ENCODE peak calls at places on chromosomes 2 and 18, in six cellular contexts. X, U, L, G, F and H are unnamed samples.

GRCh38 chr2:48131503-48132293 is 225.4 kb upstream of the FBXO11 start:
- DNase-seq in X (peak; percentile 91), G (no peak), U (no peak), F (no peak), L (no peak), H (peak; percentile 53)

GRCh38 chr18:49652841-49653240 is 91.0 kb downstream of the LIPG start:
- DNase-seq in L (no peak), X (peak; percentile 6), G (no peak), F (no peak), U (no peak), H (no peak)

GRCh38 chr2:170022692-170023091 is 155.3 kb upstream of the MYO3B start:
- DNase-seq in U (no peak), F (no peak), G (no peak), X (peak; percentile 65), L (no peak), H (peak; percentile 89)

GRCh38 chr18:79947881-79948610 is 3.4 kb downstream of the SLC66A2 start:
- DNase-seq in F (peak; percentile 47), L (no peak), G (peak; percentile 14), U (peak; percentile 46), X (no peak), H (no peak)

GRCh38 chr18:32040936-32041335 is 22.3 kb downstream of the RNF125 start:
- DNase-seq in X (no peak), L (no peak), U (peak; percentile 32), F (no peak), G (no peak), H (no peak)

GRCh38 chr18:35406666-35407065 is 29.5 kb upstream of the ZNF396 start:
- DNase-seq in G (no peak), L (no peak), U (peak; percentile 26), X (no peak), F (no peak), H (no peak)

GRCh38 chr2:217835931-217836881 is 166.6 kb downstream of the TNS1 start:
- DNase-seq in G (no peak), U (peak; percentile 50), X (peak; percentile 94), L (peak; percentile 84), F (peak; percentile 95), H (peak; percentile 91)

GRCh38 chr2:60028819-60029218 is 524.6 kb downstream of the BCL11A start:
- DNase-seq in U (no peak), F (no peak), G (no peak), X (no peak), L (no peak), H (no peak)

GRCh38 chr2:226478121-226478809 is 321.4 kb downstream of the IRS1 start:
- DNase-seq in U (peak; percentile 10), L (peak; percentile 26), X (peak; percentile 88), F (peak; percentile 78), G (peak; percentile 52), H (peak; percentile 96)

GRCh38 chr18:26227051-26227672 is 917 bp downstream of the TAF4B start:
- DNase-seq in F (peak; percentile 62), X (peak; percentile 26), L (no peak), G (no peak), U (no peak), H (no peak)

GRCh38 chr2:237614151-237614720 is 13.2 kb upstream of the LRRFIP1 start:
- DNase-seq in G (no peak), L (no peak), U (no peak), F (no peak), X (no peak), H (peak; percentile 52)

GRCh38 chr2:46298522-46299351 is 1.5 kb downstream of the EPAS1 start:
- DNase-seq in L (peak; percentile 78), F (peak; percentile 77), X (peak; percentile 68), U (peak; percentile 56), G (peak; percentile 75), H (peak; percentile 47)

GRCh38 chr2:10774394-10774793 is 38.2 kb downstream of the PDIA6 start:
- DNase-seq in X (peak; percentile 23), G (peak; percentile 67), L (peak; percentile 35), U (no peak), F (peak; percentile 53), H (no peak)

GRCh38 chr18:4603955-4604354 is 148.8 kb upstream of the DLGAP1 start:
- DNase-seq in F (no peak), G (no peak), L (no peak), U (no peak), X (no peak), H (no peak)

GRCh38 chr2:45083175-45083574 is 73.9 kb upstream of the SIX2 start:
- DNase-seq in F (no peak), G (no peak), X (no peak), U (no peak), L (no peak), H (no peak)

GRCh38 chr2:219521066-219521880 is 7.0 kb downstream of the ASIC4 start:
- DNase-seq in X (peak; percentile 73), L (no peak), G (no peak), F (no peak), U (peak; percentile 21), H (peak; percentile 37)

GRCh38 chr2:33521791-33522281 is 45.4 kb downstream of the RASGRP3 start:
- DNase-seq in F (no peak), L (peak; percentile 18), G (no peak), U (no peak), X (peak; percentile 83), H (no peak)
- H3K36me3 ChIP-seq in F (no peaks in the 10 kb centered on the region), L (peaks cover 44% of the 10 kb centered on the region), G (no peaks in the 10 kb centered on the region), U (no peaks in the 10 kb centered on the region), X (no peaks in the 10 kb centered on the region), H (no peaks in the 10 kb centered on the region)

GRCh38 chr2:152701198-152701597 is 16.1 kb downstream of the PRPF40A start:
- DNase-seq in L (no peak), G (no peak), F (no peak), U (no peak), X (no peak), H (no peak)

GRCh38 chr2:152710713-152711112 is 6.5 kb downstream of the PRPF40A start:
- DNase-seq in U (no peak), G (no peak), F (no peak), L (no peak), X (peak; percentile 11), H (peak; percentile 86)

DNA sequence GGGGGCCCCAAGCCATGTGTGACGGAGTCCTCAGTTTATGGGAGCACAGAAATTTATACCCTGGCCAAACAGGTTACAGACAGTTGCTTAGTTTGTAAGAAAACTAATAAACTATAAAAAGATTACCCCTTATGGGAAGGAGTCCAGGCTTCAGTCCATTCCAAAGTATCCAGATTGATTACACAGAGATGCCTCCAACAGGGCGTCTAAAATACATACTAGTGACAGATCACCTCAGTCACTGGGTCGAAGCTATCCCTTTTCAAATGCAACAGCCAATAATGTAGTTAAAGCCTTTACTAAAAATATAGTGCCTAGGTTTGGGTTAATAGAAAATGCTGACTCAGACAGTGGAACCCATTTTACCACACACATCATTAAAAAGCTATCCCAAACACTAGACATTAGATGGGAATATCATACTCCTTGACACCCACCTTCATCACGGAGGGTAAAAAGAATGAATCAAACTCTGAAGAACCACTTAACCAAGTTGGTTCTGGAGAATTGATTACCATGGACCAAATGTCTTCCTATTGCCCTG is 10.7 kb downstream of the PRPF40A start:
- DNase-seq in U (no peak), X (no peak), L (no peak), G (no peak), F (no peak), H (no peak)
- H3K36me3 ChIP-seq in U (no peaks in the 10 kb centered on the region), X (peaks cover 42% of the 10 kb centered on the region), L (peaks cover 43% of the 10 kb centered on the region), G (peaks cover 32% of the 10 kb centered on the region), F (no peaks in the 10 kb centered on the region), H (peaks cover 15% of the 10 kb centered on the region)

GRCh38 chr18:260547-260946 is 7.3 kb downstream of the THOC1 start:
- DNase-seq in F (no peak), G (no peak), L (no peak), X (no peak), U (no peak), H (no peak)
- H3K36me3 ChIP-seq in F (peaks cover 28% of the 10 kb centered on the region), G (peaks cover 98% of the 10 kb centered on the region), L (peaks cover 90% of the 10 kb centered on the region), X (peaks cover 56% of the 10 kb centered on the region), U (no peaks in the 10 kb centered on the region), H (peaks cover 18% of the 10 kb centered on the region)

DNA sequence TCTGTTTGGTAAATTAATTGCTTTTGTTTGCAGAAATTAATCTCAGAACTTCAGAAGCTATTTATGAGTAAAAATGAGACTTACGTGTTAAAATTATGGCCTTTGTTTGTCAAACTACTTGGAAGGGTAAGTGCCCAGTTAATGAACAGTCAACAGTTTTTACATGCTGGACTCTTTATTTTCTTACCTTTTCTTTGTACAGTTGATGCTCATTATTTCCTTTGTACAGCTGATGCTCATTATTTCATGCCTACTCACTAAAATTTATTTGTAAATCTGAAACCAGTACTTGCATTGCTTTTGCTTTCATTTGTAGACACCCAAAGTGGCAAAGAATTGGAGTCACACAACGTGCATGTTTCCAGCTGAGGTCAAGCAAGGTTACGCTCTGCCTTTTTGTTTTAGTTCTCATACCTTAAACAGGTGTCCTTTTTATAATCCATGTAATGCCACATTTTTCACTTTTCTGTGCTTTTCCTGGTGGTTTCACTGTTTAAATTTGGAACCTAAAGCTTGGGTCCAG is 13.3 kb downstream of the RIF1 start:
- DNase-seq in X (no peak), L (no peak), F (no peak), G (no peak), U (no peak), H (no peak)
- H3K36me3 ChIP-seq in X (peaks cover 59% of the 10 kb centered on the region), L (peaks cover 91% of the 10 kb centered on the region), F (peaks cover 23% of the 10 kb centered on the region), G (peaks cover 75% of the 10 kb centered on the region), U (no peaks in the 10 kb centered on the region), H (peaks cover 35% of the 10 kb centered on the region)

GRCh38 chr2:27370026-27370815 is at the start of the genes EIF2B4 and SNX17:
- DNase-seq in U (peak; percentile 100), X (peak; percentile 99), G (peak; percentile 99), L (peak; percentile 100), F (peak; percentile 100), H (peak; percentile 99)
- H3K36me3 ChIP-seq in U (no peaks in the 10 kb centered on the region), X (peaks cover 67% of the 10 kb centered on the region), G (peaks cover 65% of the 10 kb centered on the region), L (peaks cover 62% of the 10 kb centered on the region), F (peaks cover 55% of the 10 kb centered on the region), H (peaks cover 40% of the 10 kb centered on the region)

GRCh38 chr2:81991282-81991681 is 1686.7 kb upstream of the LRRTM1 start:
- DNase-seq in L (no peak), X (no peak), G (no peak), U (no peak), F (no peak), H (no peak)
- H3K36me3 ChIP-seq in L (no peaks in the 10 kb centered on the region), X (no peaks in the 10 kb centered on the region), G (no peaks in the 10 kb centered on the region), U (no peaks in the 10 kb centered on the region), F (no peaks in the 10 kb centered on the region), H (no peaks in the 10 kb centered on the region)

GRCh38 chr2:224538739-224539138 is 46.4 kb downstream of the CUL3 start:
- DNase-seq in G (no peak), F (no peak), U (no peak), L (no peak), X (no peak), H (no peak)
- H3K36me3 ChIP-seq in G (peaks cover 38% of the 10 kb centered on the region), F (no peaks in the 10 kb centered on the region), U (no peaks in the 10 kb centered on the region), L (peaks cover 28% of the 10 kb centered on the region), X (peaks cover 29% of the 10 kb centered on the region), H (peaks cover 11% of the 10 kb centered on the region)

DNA sequence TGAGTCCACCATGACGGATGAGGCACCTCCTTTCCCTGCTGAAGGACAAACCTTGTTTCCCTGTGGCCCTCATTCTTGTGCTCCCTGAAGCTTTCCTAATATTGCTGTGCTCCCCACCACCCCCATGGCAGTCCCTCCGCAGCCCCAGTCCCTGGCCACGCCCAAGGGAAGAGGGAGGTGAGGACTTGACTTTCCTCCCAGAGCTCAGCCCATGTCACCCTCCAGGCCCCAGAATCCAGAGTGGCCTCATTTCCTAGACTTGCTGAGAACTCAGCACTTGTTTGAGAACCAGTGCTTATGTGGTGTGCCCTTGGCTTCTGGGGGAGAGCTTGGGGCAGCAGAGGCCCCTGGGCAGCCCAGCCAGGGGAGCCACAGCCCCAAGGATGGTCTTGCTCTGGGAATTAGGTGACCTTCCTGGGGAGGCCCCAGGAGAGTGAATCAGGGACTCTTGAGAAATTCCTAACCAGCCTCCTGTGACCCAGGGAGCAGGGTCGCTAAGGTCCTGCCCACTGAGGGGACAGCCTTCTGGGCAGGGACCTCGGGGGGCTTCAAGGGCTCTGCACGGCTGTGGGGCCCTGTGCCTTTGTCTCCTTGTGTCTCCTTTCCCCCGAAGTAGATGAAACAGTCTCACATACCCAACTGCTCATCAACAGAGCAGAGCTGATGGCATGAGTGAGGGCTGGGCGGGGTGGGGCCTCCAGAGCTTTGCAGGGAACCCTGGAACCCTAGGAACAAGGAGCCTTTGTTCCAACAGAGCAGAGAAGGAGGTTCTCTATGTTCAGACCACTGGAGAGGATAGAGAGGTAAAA is 27.9 kb downstream of the PSD4 start:
- DNase-seq in X (no peak), L (no peak), G (no peak), F (no peak), U (no peak), H (no peak)
- H3K36me3 ChIP-seq in X (no peaks in the 10 kb centered on the region), L (no peaks in the 10 kb centered on the region), G (peaks cover 38% of the 10 kb centered on the region), F (no peaks in the 10 kb centered on the region), U (no peaks in the 10 kb centered on the region), H (no peaks in the 10 kb centered on the region)